ENCODE peak calls at places on chromosomes 6 and 20, in ten cellular contexts. I is neural progenitor cell, F is astrocyte, C is gastrocnemius medialis, R is GM23338, P is heart right ventricle, W is mammary epithelial cell, T is esophagus muscularis mucosa, V is ovary, A is MM.1S. S is an unnamed sample.

GRCh38 chr20:41119593-41120561 is 17.5 kb upstream of the PLCG1 start:
- DNase-seq in I (no peak), F (no peak), C (no peak), R (no peak), P (no peak), W (no peak), T (no peak), V (no peak), A (no peak), S (no peak)

GRCh38 chr6:35829306-35829705 is 24.2 kb downstream of the LHFPL5 start:
- DNase-seq in I (no peak), F (no peak), C (no peak), R (no peak), P (no peak), W (no peak), T (no peak), V (no peak), A (no peak), S (no peak)

GRCh38 chr20:23515250-23515939 is 24.5 kb downstream of the CST8 start:
- DNase-seq in I (no peak), F (no peak), C (no peak), R (peak; percentile 55), P (no peak), W (no peak), T (no peak), V (no peak), A (no peak), S (no peak)

GRCh38 chr6:46078294-46078693 is 51.5 kb upstream of the ENPP4 start:
- DNase-seq in I (no peak), F (no peak), C (no peak), R (no peak), P (no peak), W (no peak), T (no peak), V (no peak), A (no peak), S (no peak)

GRCh38 chr6:125810435-125810834 is 19.7 kb downstream of the NCOA7 start:
- DNase-seq in I (no peak), F (no peak), C (no peak), R (no peak), P (no peak), W (no peak), T (no peak), V (no peak), A (no peak), S (no peak)

GRCh38 chr6:18342223-18342622 is 44.9 kb upstream of the RNF144B start:
- DNase-seq in I (no peak), F (no peak), C (no peak), R (no peak), P (no peak), W (peak; percentile 95), T (no peak), V (no peak), A (no peak), S (no peak)

GRCh38 chr20:47481330-47482216 is 20.1 kb upstream of the NCOA3 start:
- DNase-seq in I (no peak), F (no peak), C (no peak), R (no peak), P (no peak), W (peak; percentile 20), T (no peak), V (no peak), A (no peak), S (no peak)

GRCh38 chr6:149896491-149896890 is 1.4 kb downstream of the RAET1E start:
- DNase-seq in I (no peak), F (peak; percentile 27), C (peak; percentile 24), R (no peak), P (no peak), W (no peak), T (peak; percentile 70), V (peak; percentile 29), A (no peak), S (no peak)

DNA sequence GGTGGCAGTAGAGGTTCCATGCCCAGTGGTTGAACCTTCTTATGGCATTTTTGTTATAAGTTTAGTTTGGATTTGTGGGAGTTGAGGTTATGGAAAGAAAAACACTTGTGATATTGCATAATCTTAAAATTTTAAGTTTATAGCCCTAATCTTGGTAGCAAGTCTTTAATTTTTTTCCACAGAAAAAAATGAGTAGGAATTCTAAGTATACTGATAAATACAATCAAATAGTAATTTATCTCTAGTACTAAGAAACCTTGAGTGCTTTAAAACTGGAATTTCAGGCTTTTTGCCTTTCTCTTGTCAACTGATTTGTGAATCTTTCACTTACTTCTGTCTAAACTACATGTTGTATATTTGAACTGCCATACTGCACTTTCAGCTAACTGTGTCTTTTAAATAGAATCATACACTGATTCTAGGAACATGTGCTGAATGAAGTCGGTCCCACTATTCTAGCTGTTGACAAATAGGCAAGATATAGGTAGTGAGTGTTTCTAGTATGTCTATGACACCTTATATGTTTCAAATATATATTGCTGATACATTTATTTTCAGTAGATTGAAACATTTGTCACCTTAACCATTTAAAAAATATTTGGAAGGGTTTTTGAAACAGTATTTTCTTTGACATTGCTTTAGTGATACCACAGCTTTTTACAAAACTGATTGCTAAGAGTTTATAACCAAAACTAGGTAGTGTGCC is 2.4 kb downstream of the PARD6B start:
- DNase-seq in I (no peak), F (no peak), C (no peak), R (no peak), P (no peak), W (no peak), T (no peak), V (no peak), A (no peak), S (no peak)
- H3K4me3 ChIP-seq in I (peak overlapping the region; percentile 96), F (no peak overlapping the region), C (no peak overlapping the region), R (no peak overlapping the region), P (no peak overlapping the region), W (peak overlapping the region; percentile 30), T (no peak overlapping the region), V (no peak overlapping the region), A (no peak overlapping the region), S (no peak overlapping the region)

GRCh38 chr20:37309941-37310590 is 20.6 kb downstream of the MANBAL start:
- DNase-seq in I (no peak), F (no peak), C (no peak), R (no peak), P (no peak), W (peak; percentile 81), T (no peak), V (peak; percentile 85), A (no peak), S (no peak)

GRCh38 chr20:37310951-37311350 is 21.5 kb downstream of the MANBAL start:
- DNase-seq in I (no peak), F (no peak), C (no peak), R (no peak), P (no peak), W (no peak), T (no peak), V (peak; percentile 54), A (no peak), S (no peak)

GRCh38 chr20:37311710-37312355 is 22.4 kb downstream of the MANBAL start:
- DNase-seq in I (no peak), F (peak; percentile 33), C (no peak), R (no peak), P (no peak), W (no peak), T (no peak), V (no peak), A (no peak), S (no peak)

GRCh38 chr20:37308098-37309050 is 18.9 kb downstream of the MANBAL start:
- DNase-seq in I (no peak), F (no peak), C (no peak), R (no peak), P (peak; percentile 30), W (peak; percentile 75), T (no peak), V (no peak), A (peak; percentile 92), S (no peak)

DNA sequence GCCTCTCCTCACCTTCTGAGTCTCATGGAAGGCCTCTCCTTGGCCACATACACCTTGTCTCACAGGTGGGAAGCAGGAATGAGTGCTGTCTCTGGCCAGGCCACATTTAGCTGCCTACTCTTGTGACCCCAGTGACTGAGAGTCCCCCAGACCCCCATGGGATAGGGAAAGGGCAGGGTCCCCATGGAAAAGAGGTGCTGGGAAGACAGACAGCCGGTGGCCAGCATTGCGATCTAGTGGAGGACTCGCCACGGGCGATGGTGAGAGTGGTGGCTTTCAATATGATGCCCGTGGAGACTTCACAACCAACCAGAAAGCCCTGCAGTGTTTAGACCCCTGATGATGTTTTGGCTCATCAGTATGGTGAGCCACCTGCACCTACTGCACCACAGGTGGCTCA is 19.8 kb downstream of the MANBAL start:
- DNase-seq in I (no peak), F (no peak), C (no peak), R (no peak), P (no peak), W (no peak), T (no peak), V (no peak), A (no peak), S (no peak)
- H3K4me1 ChIP-seq in I (peaks cover 33% of the 10 kb centered on the region), F (peaks cover 5% of the 10 kb centered on the region), C (peaks cover 14% of the 10 kb centered on the region), R (peaks cover 9% of the 10 kb centered on the region), P (peaks cover 20% of the 10 kb centered on the region), W (peaks cover 53% of the 10 kb centered on the region), T (peaks cover 78% of the 10 kb centered on the region), V (peaks cover 42% of the 10 kb centered on the region), A (peaks cover 20% of the 10 kb centered on the region), S (peaks cover 10% of the 10 kb centered on the region)

GRCh38 chr20:6069669-6070068 is 15.8 kb upstream of the LRRN4 start:
- DNase-seq in I (no peak), F (no peak), C (no peak), R (no peak), P (no peak), W (no peak), T (no peak), V (no peak), A (no peak), S (no peak)

GRCh38 chr20:6075428-6076219 is 21.8 kb upstream of the LRRN4 start:
- DNase-seq in I (no peak), F (peak; percentile 40), C (no peak), R (no peak), P (peak; percentile 59), W (no peak), T (no peak), V (peak; percentile 74), A (no peak), S (no peak)

GRCh38 chr20:6071162-6071695 is 17.4 kb upstream of the LRRN4 start:
- DNase-seq in I (no peak), F (no peak), C (no peak), R (no peak), P (no peak), W (no peak), T (no peak), V (no peak), A (no peak), S (no peak)

GRCh38 chr20:6074784-6075183 is 20.9 kb upstream of the LRRN4 start:
- DNase-seq in I (no peak), F (no peak), C (no peak), R (no peak), P (no peak), W (no peak), T (no peak), V (no peak), A (no peak), S (no peak)

DNA sequence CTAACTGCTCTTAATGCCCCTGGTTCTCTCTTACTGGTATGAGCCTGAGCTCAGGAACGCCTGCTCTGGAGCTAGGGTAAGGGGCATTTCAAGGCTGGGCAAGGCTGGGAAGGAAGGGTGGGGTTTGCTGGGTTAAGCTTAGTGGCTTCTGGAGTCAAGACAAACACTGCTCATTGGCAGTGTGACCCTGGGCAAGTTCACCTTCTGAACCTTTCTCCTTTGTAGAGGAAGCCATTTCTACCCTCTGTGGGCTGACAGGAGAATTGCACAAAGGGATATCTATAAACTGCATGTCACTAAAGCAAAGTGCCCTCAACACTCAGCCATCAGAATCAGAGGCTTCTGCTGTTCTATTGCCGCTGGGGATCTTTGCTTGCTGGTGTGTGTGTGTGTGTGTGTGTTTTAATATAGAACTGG is 20.3 kb upstream of the LRRN4 start:
- DNase-seq in I (peak; percentile 18), F (no peak), C (no peak), R (peak; percentile 41), P (peak; percentile 41), W (no peak), T (no peak), V (no peak), A (peak; percentile 30), S (no peak)
- TF ChIP-seq CTCF in I (peak; percentile 43), F (no peak), C (no peak), R (peak; percentile 35), P (no peak), W (peak; percentile 13), T (no peak), V (no peak), A (peak; percentile 40), S (no peak)

GRCh38 chr6:112253842-112254816 is at the start of gene LAMA4:
- DNase-seq in I (peak; percentile 59), F (peak; percentile 84), C (no peak), R (peak; percentile 68), P (peak; percentile 75), W (peak; percentile 32), T (peak; percentile 90), V (peak; percentile 71), A (no peak), S (peak; percentile 67)

GRCh38 chr6:112251170-112251945 is 3.0 kb downstream of the LAMA4 start:
- DNase-seq in I (no peak), F (peak; percentile 87), C (peak; percentile 65), R (no peak), P (peak; percentile 61), W (no peak), T (no peak), V (peak; percentile 54), A (no peak), S (peak; percentile 84)

GRCh38 chr6:112254921-112255320 is 554 bp upstream of the LAMA4 start:
- DNase-seq in I (no peak), F (no peak), C (no peak), R (no peak), P (no peak), W (no peak), T (no peak), V (no peak), A (no peak), S (no peak)

GRCh38 chr6:112253505-112253841 is 894 bp downstream of the LAMA4 start:
- DNase-seq in I (peak; percentile 17), F (no peak), C (no peak), R (no peak), P (peak; percentile 24), W (no peak), T (peak; percentile 91), V (no peak), A (no peak), S (no peak)

GRCh38 chr6:112252571-112253504 is 1.5 kb downstream of the LAMA4 start:
- DNase-seq in I (no peak), F (peak; percentile 57), C (no peak), R (no peak), P (peak; percentile 64), W (no peak), T (no peak), V (no peak), A (no peak), S (no peak)
- H3K4me3 ChIP-seq in I (peak overlapping the region; percentile 56), F (peak overlapping the region; percentile 95), C (peak overlapping the region; percentile 69), R (peak overlapping the region; percentile 88), P (peak overlapping the region; percentile 90), W (no peak overlapping the region), T (peak overlapping the region; percentile 92), V (peak overlapping the region; percentile 83), A (no peak overlapping the region), S (peak overlapping the region; percentile 76)